ENCODE peak calls at places on chromosomes 1 and 21, in five cellular contexts. R is uterus, E is tibial nerve, J is heart left ventricle, O is ovary. V is an unnamed sample. For H3K27me3, the result is how much of the 10 kb centered on the place peaks cover.

GRCh38 chr1:162391790-162392563 is 10.4 kb downstream of the C1orf226 start:
- DNase-seq in E (no peak), J (no peak), R (no peak), O (no peak), V (no peak)

GRCh38 chr1:81115422-81115821 is 685.3 kb upstream of the ADGRL2 start:
- DNase-seq in E (no peak), R (no peak), O (no peak), J (no peak), V (no peak)

GRCh38 chr1:224357626-224358124 is 996 bp downstream of the CNIH4 start:
- DNase-seq in E (no peak), O (no peak), R (no peak), J (no peak), V (no peak)

GRCh38 chr1:183125279-183125999 is 60.6 kb upstream of the LAMC2 start:
- DNase-seq in E (no peak), R (no peak), O (no peak), J (no peak), V (no peak)

GRCh38 chr1:156157974-156158373 is 4.6 kb downstream of the SEMA4A start:
- DNase-seq in E (no peak), J (no peak), R (no peak), O (no peak), V (no peak)

GRCh38 chr21:42061195-42061865 is 9.8 kb upstream of the UMODL1 start:
- DNase-seq in J (peak), E (no peak), O (no peak), R (no peak), V (no peak)

GRCh38 chr1:80417651-80418050 is 1383.1 kb upstream of the ADGRL2 start:
- DNase-seq in J (no peak), R (no peak), E (no peak), O (no peak), V (no peak)

GRCh38 chr1:55071477-55071876 is 32.1 kb downstream of the PCSK9 start:
- DNase-seq in E (no peak), O (no peak), J (no peak), R (no peak), V (no peak)

GRCh38 chr1:6448749-6449631 is 17.0 kb downstream of the TNFRSF25 start:
- DNase-seq in J (no peak), R (no peak), O (no peak), E (no peak), V (no peak)

GRCh38 chr1:170495006-170495405 is 37.0 kb upstream of the GORAB start:
- DNase-seq in E (no peak), J (no peak), R (no peak), O (no peak), V (no peak)

GRCh38 chr1:206575165-206575893 is 36.9 kb downstream of the EIF2D start:
- DNase-seq in E (no peak), R (no peak), J (peak), O (no peak), V (no peak)

GRCh38 chr1:51733793-51734522 is 117.1 kb downstream of the OSBPL9 start:
- DNase-seq in O (no peak), J (no peak), E (no peak), R (no peak), V (no peak)

GRCh38 chr1:93842750-93843500 is 36.1 kb downstream of the DNTTIP2 start:
- DNase-seq in O (no peak), R (no peak), E (no peak), J (no peak), V (no peak)

GRCh38 chr1:204925701-204926100 is 55.0 kb downstream of the NFASC start:
- DNase-seq in J (no peak), R (no peak), E (no peak), O (no peak), V (peak)

GRCh38 chr1:97721221-97721620 is 199.6 kb downstream of the DPYD start:
- DNase-seq in R (no peak), O (no peak), J (no peak), E (no peak), V (no peak)

GRCh38 chr1:180548686-180549326 is 10.0 kb upstream of the OVAAL start:
- DNase-seq in O (no peak), R (no peak), E (no peak), J (no peak), V (no peak)

GRCh38 chr21:28632718-28633408 is 359.8 kb downstream of the LTN1 start:
- DNase-seq in R (no peak), J (no peak), O (no peak), E (no peak), V (no peak)

GRCh38 chr1:165686971-165687433 is 11.4 kb downstream of the ALDH9A1 start:
- DNase-seq in J (no peak), E (no peak), R (no peak), O (no peak), V (no peak)

GRCh38 chr1:192610114-192610958 is 25.6 kb upstream of the RGS13 start:
- DNase-seq in O (no peak), J (no peak), R (no peak), E (no peak), V (no peak)

GRCh38 chr1:16243936-16244649 is 7.1 kb upstream of the CPLANE2 start:
- DNase-seq in E (peak), R (peak), J (peak), O (peak), V (peak)

GRCh38 chr1:1063945-1064831 is 9.9 kb downstream of the RNF223 start:
- DNase-seq in O (no peak), J (peak), R (peak), E (no peak), V (no peak)

GRCh38 chr1:242828828-242829227 is 304.3 kb upstream of the PLD5 start:
- DNase-seq in R (no peak), O (no peak), E (no peak), J (no peak), V (no peak)

GRCh38 chr1:68725353-68725752 is 228.5 kb upstream of the DEPDC1 start:
- DNase-seq in J (peak), E (no peak), O (no peak), R (peak), V (no peak)

GRCh38 chr1:31617218-31617916 is at the start of gene HCRTR1:
- DNase-seq in R (no peak), J (no peak), E (no peak), O (no peak), V (no peak)

DNA sequence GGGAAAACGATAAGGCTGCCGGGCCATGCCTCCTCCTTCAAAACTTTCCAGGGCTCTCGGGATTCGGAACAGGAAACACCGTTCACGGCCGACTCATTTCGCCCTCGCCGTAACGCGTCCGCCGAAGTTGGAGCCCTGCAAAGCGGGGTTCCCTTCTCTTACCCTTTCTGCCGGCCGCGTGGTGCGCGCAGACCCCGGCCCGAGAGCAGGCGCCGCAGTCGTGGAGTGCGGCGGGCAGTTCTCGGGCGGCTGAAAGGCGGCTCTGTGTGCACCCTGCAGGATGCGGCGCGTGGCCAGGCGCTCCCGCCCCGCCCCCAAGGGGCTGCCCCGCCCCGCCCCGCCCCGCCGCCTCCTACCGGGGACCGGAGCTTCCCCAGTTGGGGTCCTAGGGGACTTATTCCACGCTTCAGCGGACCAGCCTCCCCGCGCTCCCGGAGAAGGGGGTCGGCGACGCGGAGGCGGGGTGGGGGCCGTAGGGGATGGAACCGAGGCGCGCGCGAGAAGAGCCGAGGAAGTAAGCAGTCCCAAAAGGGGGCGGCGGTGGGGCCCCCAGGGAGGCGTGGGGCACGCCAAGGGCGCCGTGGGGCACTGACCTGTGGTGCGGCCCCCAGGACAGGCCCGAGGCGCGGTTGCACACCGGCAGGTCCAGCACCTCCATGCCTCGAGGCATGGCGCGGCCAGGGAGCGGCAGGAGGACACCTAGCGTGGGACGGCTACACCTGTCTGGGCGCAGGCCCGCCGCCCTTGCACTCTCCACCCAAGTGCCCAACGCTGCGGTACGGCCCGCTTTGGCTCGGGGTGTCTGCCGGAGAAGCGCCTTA is at the start of gene MCOLN2:
- DNase-seq in O (peak), R (no peak), E (no peak), J (peak), V (no peak)
- TF ChIP-seq POLR2A in O (no peak), R (no peak), E (peak), J (no peak), V (no peak)

GRCh38 chr1:110483308-110483685 is 32.3 kb downstream of the PROK1 start:
- DNase-seq in J (no peak), R (no peak), O (no peak), E (no peak), V (no peak)

GRCh38 chr1:110484801-110485200 is 33.9 kb downstream of the PROK1 start:
- DNase-seq in J (no peak), E (no peak), R (no peak), O (no peak), V (no peak)

GRCh38 chr1:110482662-110483307 is 31.8 kb downstream of the PROK1 start:
- DNase-seq in E (no peak), J (no peak), O (no peak), R (no peak), V (no peak)

GRCh38 chr1:110487676-110488075 is 31.3 kb downstream of the KCNA10 start:
- DNase-seq in O (no peak), J (no peak), E (no peak), R (no peak), V (no peak)

GRCh38 chr1:110485725-110486124 is 33.2 kb downstream of the KCNA10 start:
- DNase-seq in R (no peak), J (peak), E (no peak), O (no peak), V (no peak)
- H3K27me3 ChIP-seq in R (under half), J (under half), E (under half), O (under half), V (under half)

GRCh38 chr21:39388038-39388810 is 39.3 kb upstream of the HMGN1 start:
- DNase-seq in J (peak), R (peak), O (peak), E (peak), V (peak)

GRCh38 chr21:39388811-39389155 is 39.9 kb upstream of the HMGN1 start:
- DNase-seq in J (no peak), O (no peak), E (no peak), R (no peak), V (no peak)

GRCh38 chr21:39386194-39386593 is 37.3 kb upstream of the HMGN1 start:
- DNase-seq in R (peak), O (peak), J (no peak), E (no peak), V (no peak)

GRCh38 chr21:39386899-39387298 is 38.0 kb upstream of the HMGN1 start:
- DNase-seq in R (no peak), J (no peak), O (no peak), E (no peak), V (no peak)

DNA sequence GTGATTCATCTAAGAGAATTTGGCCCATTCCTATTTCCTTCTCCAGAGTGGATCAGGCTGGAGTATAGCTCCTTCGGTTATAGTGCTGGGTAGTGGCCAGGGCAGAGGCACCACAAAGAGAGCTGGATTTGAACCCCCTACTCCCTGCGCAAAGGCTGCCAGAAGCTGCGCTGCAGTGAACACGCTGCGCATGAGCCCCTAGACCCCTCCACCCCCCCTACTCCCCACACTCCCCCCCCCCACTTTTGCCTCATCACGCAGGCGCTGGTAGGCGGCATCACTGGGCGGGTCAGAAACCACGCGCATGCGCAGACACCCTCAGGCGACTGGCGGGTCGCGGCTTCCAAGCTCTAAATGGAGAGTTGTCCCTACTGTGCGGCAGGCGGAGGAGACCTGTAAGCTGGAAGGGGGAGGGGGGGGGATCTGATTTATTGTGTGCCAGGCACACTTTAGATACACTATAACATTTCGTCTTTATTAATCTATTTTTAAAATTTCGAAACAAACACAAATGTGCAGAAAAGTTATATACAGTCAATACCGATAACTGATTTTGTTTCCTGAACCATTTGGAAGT is 38.7 kb upstream of the HMGN1 start:
- DNase-seq in O (peak), R (peak), J (peak), E (peak), V (no peak)
- TF ChIP-seq POLR2A in O (no peak), R (no peak), J (no peak), E (no peak), V (no peak)

GRCh38 chr1:160373696-160374095 is 6.8 kb downstream of the NHLH1 start:
- DNase-seq in R (no peak), E (no peak), O (no peak), J (no peak), V (no peak)

GRCh38 chr1:160371346-160371631 is 4.4 kb downstream of the NHLH1 start:
- DNase-seq in O (no peak), E (no peak), J (no peak), R (no peak), V (no peak)

GRCh38 chr1:160370561-160371345 is 3.9 kb downstream of the NHLH1 start:
- DNase-seq in R (no peak), J (no peak), O (no peak), E (no peak), V (peak)

GRCh38 chr1:160374291-160374690 is 7.4 kb downstream of the NHLH1 start:
- DNase-seq in R (no peak), O (no peak), J (no peak), E (no peak), V (peak)

DNA sequence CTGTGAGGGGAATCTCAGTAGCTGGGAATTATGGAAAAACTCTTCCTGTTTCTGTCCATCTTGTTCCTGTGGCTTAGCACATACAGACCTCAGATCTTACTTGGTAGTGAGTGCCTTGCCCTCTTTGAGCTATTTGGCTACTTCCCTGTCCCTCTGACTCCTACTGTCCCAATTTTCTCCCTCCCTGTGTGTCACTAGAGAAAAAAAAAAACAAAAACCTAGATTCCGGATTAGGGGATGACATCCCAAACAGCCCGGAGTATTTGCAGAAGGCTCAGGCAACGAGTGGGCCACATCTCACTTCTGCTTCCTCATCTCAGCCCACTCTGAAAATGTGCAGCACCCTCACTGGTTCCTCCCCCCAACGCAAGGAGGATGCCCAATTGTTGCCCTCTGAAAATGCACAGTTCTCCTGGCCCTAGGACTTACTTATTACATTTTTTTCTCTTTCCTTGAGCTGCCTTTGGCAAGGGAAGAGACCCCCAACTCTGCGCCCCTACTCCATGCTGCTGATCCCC is 4.9 kb downstream of the NHLH1 start:
- DNase-seq in O (no peak), E (no peak), J (no peak), R (no peak), V (no peak)
- H3K27me3 ChIP-seq in O (under half), E (under half), J (under half), R (under half), V (under half)

DNA sequence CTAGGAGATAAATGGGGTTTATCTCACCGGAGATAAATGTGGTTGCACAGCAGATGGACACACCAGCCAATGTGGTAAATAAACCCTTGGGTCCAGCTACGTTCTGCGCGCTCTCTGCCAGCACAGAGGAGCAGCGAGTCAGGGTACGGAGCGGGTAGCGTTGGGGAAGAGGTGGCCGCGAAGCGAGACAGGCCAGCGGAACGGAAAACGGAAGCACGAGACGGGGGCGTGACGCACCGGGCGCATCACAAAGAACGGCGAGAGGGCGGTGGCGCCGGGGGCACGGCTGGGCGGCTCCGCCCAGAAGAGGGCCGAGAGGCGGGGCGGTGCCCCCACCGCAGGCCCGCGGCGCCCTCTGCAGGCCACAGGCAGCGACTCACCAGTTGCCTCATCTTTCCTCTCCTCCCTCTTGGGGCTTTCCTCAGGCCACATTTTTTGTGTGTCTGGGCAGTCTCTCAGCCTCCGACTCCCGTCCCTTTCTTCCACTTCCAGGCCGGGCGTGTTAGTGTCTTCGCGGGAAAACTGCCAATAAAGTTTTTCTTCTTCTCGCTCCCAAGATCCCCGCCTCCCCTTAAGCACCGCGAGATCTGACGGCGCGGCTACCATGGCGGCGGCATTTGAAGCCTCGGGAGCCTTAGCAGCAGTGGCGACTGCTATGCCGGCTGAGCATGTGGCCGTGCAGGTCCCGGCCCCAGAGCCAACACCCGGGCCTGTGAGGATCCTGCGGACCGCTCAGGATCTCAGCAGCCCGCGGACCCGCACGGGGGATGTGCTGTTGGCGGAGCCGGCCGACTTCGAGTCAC is at the start of gene DDX20:
- DNase-seq in O (peak), E (peak), J (peak), R (peak), V (peak)
- TF ChIP-seq POLR2A in O (peak), E (peak), J (no peak), R (peak), V (no peak)

GRCh38 chr21:36705679-36706481 is 7.0 kb downstream of the SIM2 start:
- DNase-seq in E (no peak), J (peak), R (no peak), O (no peak), V (no peak)

GRCh38 chr21:36707763-36708511 is 9.0 kb downstream of the SIM2 start:
- DNase-seq in E (no peak), R (no peak), O (no peak), J (peak), V (no peak)

GRCh38 chr21:36704958-36705678 is 6.2 kb downstream of the SIM2 start:
- DNase-seq in E (no peak), J (no peak), O (no peak), R (no peak), V (no peak)

GRCh38 chr21:36706951-36707762 is 8.2 kb downstream of the SIM2 start:
- DNase-seq in O (no peak), J (peak), E (no peak), R (no peak), V (peak)

GRCh38 chr21:36706482-36706852 is 7.6 kb downstream of the SIM2 start:
- DNase-seq in E (no peak), R (no peak), J (peak), O (no peak), V (peak)
- H3K27me3 ChIP-seq in E (half or more), R (half or more), J (half or more), O (under half), V (under half)

DNA sequence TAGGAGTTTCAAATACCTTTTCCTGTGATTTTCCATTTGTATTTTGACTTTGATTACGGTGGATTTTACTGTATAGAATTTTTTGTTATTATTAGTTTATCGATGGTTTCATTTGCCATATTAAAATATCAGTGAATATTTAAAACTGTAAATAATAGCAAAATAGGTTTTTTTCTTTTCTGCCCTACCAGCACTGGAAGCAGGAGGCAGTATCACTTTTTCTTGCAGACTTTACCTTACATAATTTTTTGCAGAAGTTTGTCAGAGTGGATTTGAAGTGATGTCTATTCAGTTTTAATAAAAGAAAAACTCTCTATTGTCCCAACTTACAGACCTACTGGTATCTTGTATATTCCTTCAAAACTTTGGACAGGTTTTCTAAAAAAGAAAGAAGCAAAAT is 213.6 kb downstream of the CENPF start:
- DNase-seq in E (no peak), J (no peak), O (no peak), R (no peak), V (no peak)
- TF ChIP-seq POLR2A in E (no peak), J (no peak), O (no peak), R (no peak), V (no peak)

GRCh38 chr1:167728818-167729410 is 7.1 kb downstream of the MPZL1 start:
- DNase-seq in O (no peak), E (no peak), J (no peak), R (no peak), V (no peak)

GRCh38 chr1:167722870-167723251 is 1.1 kb downstream of the MPZL1 start:
- DNase-seq in J (no peak), O (no peak), R (no peak), E (no peak), V (no peak)

GRCh38 chr1:167722152-167722869 is 529 bp downstream of the MPZL1 start:
- DNase-seq in J (peak), E (no peak), R (peak), O (peak), V (no peak)

GRCh38 chr1:167723707-167724323 is 2.0 kb downstream of the MPZL1 start:
- DNase-seq in J (no peak), R (no peak), O (no peak), E (no peak), V (no peak)

GRCh38 chr1:167726038-167726437 is 4.3 kb downstream of the MPZL1 start:
- DNase-seq in J (no peak), R (no peak), E (no peak), O (no peak), V (no peak)
- H3K27me3 ChIP-seq in J (under half), R (under half), E (under half), O (under half), V (under half)

GRCh38 chr1:150486966-150487762 is at the start of gene TARS2:
- DNase-seq in J (peak), O (peak), R (peak), E (peak), V (no peak)
- TF ChIP-seq POLR2A in J (peak), O (peak), R (peak), E (peak), V (peak)

V was measured in vagina.